ENCODE peak calls at places on chromosomes 7 and 10, in nine cellular contexts. Q is psoas muscle; Y is ovary; T is OCI-LY7; D is CD8-positive, alpha-beta T cell; C is pancreas; V is colonic mucosa; X is aorta; H is tibial artery. S is an unnamed sample. For H3K36me3 and H3K4me1, the result is how much of the 10 kb centered on the place peaks cover.

GRCh38 chr7:20408467-20408826 is 77.7 kb downstream of the ITGB8 start:
- DNase-seq in Q (no peak), Y (peak), T (no peak), D (no peak), C (peak), V (no peak), X (no peak), H (no peak), S (no peak)

GRCh38 chr10:86178401-86179142 is 188.0 kb downstream of the GRID1 start:
- DNase-seq in Q (no peak), Y (no peak), T (peak), D (no peak), C (no peak), V (no peak), X (no peak), H (peak), S (no peak)

GRCh38 chr10:29709484-29710002 is 74.8 kb upstream of the SVIL start:
- DNase-seq in Q (no peak), Y (no peak), T (no peak), D (no peak), C (no peak), V (no peak), X (no peak), H (no peak), S (no peak)

GRCh38 chr7:37081436-37081835 is 357.1 kb upstream of the AOAH start:
- DNase-seq in Q (peak), Y (peak), T (no peak), D (peak), C (peak), V (peak), X (no peak), H (no peak), S (no peak)

GRCh38 chr10:114487815-114488536 is 83.7 kb upstream of the AFAP1L2 start:
- DNase-seq in Q (no peak), Y (no peak), T (no peak), D (no peak), C (no peak), V (no peak), X (no peak), H (no peak), S (no peak)

GRCh38 chr7:44995555-44996493 is 4.2 kb upstream of the CCM2 start:
- DNase-seq in Q (no peak), Y (no peak), T (peak), D (no peak), C (no peak), V (no peak), X (no peak), H (no peak), S (no peak)

GRCh38 chr7:36651404-36651803 is 72.9 kb downstream of the AOAH start:
- DNase-seq in Q (no peak), Y (no peak), T (no peak), D (no peak), C (no peak), V (peak), X (no peak), H (no peak), S (no peak)

GRCh38 chr7:44696728-44697127 is 51.9 kb upstream of the ZMIZ2 start:
- DNase-seq in Q (no peak), Y (no peak), T (no peak), D (no peak), C (no peak), V (no peak), X (no peak), H (peak), S (no peak)

GRCh38 chr7:82605247-82605864 is 161.8 kb upstream of the CACNA2D1 start:
- DNase-seq in Q (no peak), Y (no peak), T (peak), D (no peak), C (no peak), V (no peak), X (no peak), H (no peak), S (no peak)

GRCh38 chr7:57308631-57309408 is 141.2 kb upstream of the ZNF716 start:
- DNase-seq in Q (no peak), Y (no peak), T (peak), D (no peak), C (no peak), V (no peak), X (no peak), H (no peak), S (no peak)

GRCh38 chr10:69413221-69413865 is 3.4 kb downstream of the TACR2 start:
- DNase-seq in Q (peak), Y (peak), T (peak), D (no peak), C (peak), V (no peak), X (peak), H (peak), S (no peak)

GRCh38 chr7:20785211-20786048 is 1.3 kb downstream of the SP8 start:
- DNase-seq in Q (no peak), Y (no peak), T (no peak), D (no peak), C (peak), V (no peak), X (no peak), H (no peak), S (no peak)

GRCh38 chr10:132239126-132240031 is 52.6 kb downstream of the DPYSL4 start:
- DNase-seq in Q (no peak), Y (no peak), T (no peak), D (no peak), C (no peak), V (no peak), X (no peak), H (no peak), S (peak)

GRCh38 chr7:29879609-29880008 is 73.3 kb downstream of the WIPF3 start:
- DNase-seq in Q (peak), Y (no peak), T (no peak), D (no peak), C (no peak), V (no peak), X (peak), H (no peak), S (no peak)

GRCh38 chr7:17580141-17580540 is 281.7 kb downstream of the AHR start:
- DNase-seq in Q (no peak), Y (no peak), T (no peak), D (no peak), C (no peak), V (no peak), X (no peak), H (no peak), S (no peak)

GRCh38 chr10:128278362-128278761 is 152.1 kb upstream of the MKI67 start:
- DNase-seq in Q (no peak), Y (no peak), T (no peak), D (no peak), C (no peak), V (no peak), X (no peak), H (no peak), S (no peak)

GRCh38 chr10:101123085-101123814 is 7.8 kb upstream of the TLX1 start:
- DNase-seq in Q (no peak), Y (no peak), T (no peak), D (no peak), C (no peak), V (peak), X (no peak), H (no peak), S (no peak)

GRCh38 chr7:70093496-70093895 is 495.2 kb downstream of the AUTS2 start:
- DNase-seq in Q (no peak), Y (no peak), T (no peak), D (no peak), C (peak), V (no peak), X (no peak), H (no peak), S (no peak)

GRCh38 chr7:50619684-50620083 is 54.5 kb upstream of the DDC start:
- DNase-seq in Q (no peak), Y (no peak), T (no peak), D (no peak), C (no peak), V (no peak), X (no peak), H (no peak), S (no peak)
- H3K36me3 ChIP-seq in Q (half or more), Y (under half), T (under half), D (under half), C (under half), V (under half), X (under half), H (under half), S (under half)

DNA sequence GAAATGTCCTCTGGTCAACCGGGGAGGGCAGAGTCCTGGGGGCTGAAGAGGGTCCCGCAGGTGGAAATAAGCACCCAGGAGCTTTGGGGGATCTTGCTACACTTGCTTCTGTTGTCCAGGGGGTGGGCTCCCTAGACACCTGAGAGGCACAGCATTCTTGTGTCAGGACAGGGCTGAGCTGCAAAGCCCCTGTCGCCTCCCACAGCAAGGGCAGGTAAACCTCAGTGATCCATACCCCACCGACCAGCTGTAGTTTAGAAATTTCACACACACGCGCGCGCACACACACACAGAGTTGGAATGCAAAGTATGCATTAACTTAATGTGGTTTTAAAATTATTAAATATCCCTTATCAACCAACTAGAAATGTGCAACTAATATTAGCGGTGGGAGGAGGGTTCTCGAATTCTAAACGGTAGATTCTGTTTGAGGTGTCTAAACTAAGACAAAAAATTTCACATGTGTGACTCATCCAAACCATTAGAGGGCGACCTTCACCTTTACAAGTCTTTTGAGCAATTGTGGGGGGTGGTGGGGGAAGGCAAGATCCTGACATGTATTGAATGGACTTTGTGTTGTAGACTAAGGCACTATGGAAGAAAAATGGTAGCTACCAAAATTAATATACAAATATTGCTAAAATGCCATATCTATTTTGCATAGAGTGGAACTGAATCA is 34.3 kb upstream of the PTF1A start:
- DNase-seq in Q (no peak), Y (no peak), T (peak), D (no peak), C (no peak), V (no peak), X (no peak), H (no peak), S (peak)
- H3K4me3 ChIP-seq in Q (no peak), Y (no peak), T (no peak), D (no peak), C (no peak), V (no peak), X (no peak), H (no peak), S (no peak)

GRCh38 chr7:158827411-158828342 is 1.6 kb downstream of the ESYT2 start:
- DNase-seq in Q (no peak), Y (no peak), T (peak), D (no peak), C (no peak), V (no peak), X (no peak), H (no peak), S (peak)

GRCh38 chr7:158825628-158826289 is 3.5 kb downstream of the ESYT2 start:
- DNase-seq in Q (no peak), Y (no peak), T (no peak), D (no peak), C (no peak), V (no peak), X (no peak), H (no peak), S (no peak)

GRCh38 chr7:158820656-158821055 is 8.7 kb downstream of the ESYT2 start:
- DNase-seq in Q (no peak), Y (no peak), T (no peak), D (no peak), C (no peak), V (no peak), X (no peak), H (no peak), S (no peak)

GRCh38 chr7:158821173-158822021 is 7.9 kb downstream of the ESYT2 start:
- DNase-seq in Q (peak), Y (no peak), T (no peak), D (no peak), C (no peak), V (no peak), X (no peak), H (no peak), S (no peak)

DNA sequence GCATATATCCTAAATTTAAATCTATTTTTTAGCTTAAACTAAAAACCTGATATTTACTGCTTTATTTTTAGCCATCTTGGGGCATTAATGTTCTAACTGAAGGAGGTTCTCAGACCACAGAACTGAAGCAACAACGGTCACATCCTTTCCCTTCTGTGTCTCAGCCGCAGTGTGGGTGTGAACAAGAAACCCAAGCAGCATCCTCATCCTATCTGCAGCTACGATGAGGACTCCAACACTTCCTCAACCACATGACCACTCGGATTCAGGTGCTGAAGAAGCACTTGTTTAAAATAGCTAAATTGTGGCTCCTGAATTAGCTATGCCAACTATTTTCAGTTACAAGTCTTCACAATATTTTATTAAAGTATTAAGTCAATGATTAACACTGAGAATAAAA is 5.3 kb downstream of the ESYT2 start:
- DNase-seq in Q (no peak), Y (no peak), T (peak), D (peak), C (no peak), V (no peak), X (no peak), H (no peak), S (no peak)
- H3K4me1 ChIP-seq in Q (under half), Y (under half), T (under half), D (half or more), C (under half), V (under half), X (under half), H (under half), S (half or more)

DNA sequence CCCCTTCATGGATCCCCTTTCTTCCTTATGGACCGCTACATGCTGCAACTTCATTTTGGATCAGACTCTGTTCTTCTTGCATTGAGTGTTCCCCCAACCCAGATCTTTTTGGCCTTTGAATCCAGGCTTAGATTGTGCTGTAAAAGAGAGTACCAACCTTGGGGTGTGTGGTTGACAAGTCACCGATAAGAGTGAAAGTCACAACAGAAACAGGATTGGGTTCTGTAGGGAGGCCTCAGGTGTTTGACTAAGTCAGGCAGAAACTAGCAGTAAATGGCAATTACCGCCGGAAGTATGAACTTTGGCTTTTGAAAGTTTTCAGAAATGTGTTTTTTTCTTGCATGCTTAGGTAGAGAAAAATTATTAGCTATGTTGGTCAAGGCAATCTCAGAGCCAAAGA is 89.3 kb downstream of the TMEM106B start:
- DNase-seq in Q (no peak), Y (no peak), T (no peak), D (no peak), C (no peak), V (no peak), X (no peak), H (no peak), S (no peak)
- H3K36me3 ChIP-seq in Q (under half), Y (under half), T (under half), D (under half), C (under half), V (under half), X (under half), H (under half), S (under half)

GRCh38 chr10:93073539-93074136 is at the start of gene CYP26A1:
- DNase-seq in Q (no peak), Y (no peak), T (no peak), D (no peak), C (no peak), V (no peak), X (no peak), H (no peak), S (no peak)

GRCh38 chr10:93072713-93073538 is 767 bp upstream of the CYP26A1 start:
- DNase-seq in Q (no peak), Y (no peak), T (no peak), D (no peak), C (no peak), V (no peak), X (no peak), H (no peak), S (no peak)

GRCh38 chr10:93075369-93076221 is 1.9 kb downstream of the CYP26A1 start:
- DNase-seq in Q (no peak), Y (no peak), T (no peak), D (no peak), C (no peak), V (no peak), X (no peak), H (no peak), S (no peak)

GRCh38 chr10:93074137-93074596 is 474 bp downstream of the CYP26A1 start:
- DNase-seq in Q (no peak), Y (no peak), T (no peak), D (no peak), C (no peak), V (no peak), X (no peak), H (no peak), S (peak)

GRCh38 chr10:93074597-93075368 is 1.1 kb downstream of the CYP26A1 start:
- DNase-seq in Q (no peak), Y (no peak), T (no peak), D (no peak), C (no peak), V (no peak), X (no peak), H (no peak), S (no peak)
- H3K4me3 ChIP-seq in Q (peak), Y (no peak), T (no peak), D (no peak), C (no peak), V (no peak), X (no peak), H (peak), S (no peak)

GRCh38 chr10:95457319-95457886 is 103.8 kb downstream of the SORBS1 start:
- DNase-seq in Q (no peak), Y (no peak), T (no peak), D (no peak), C (no peak), V (no peak), X (no peak), H (no peak), S (no peak)

GRCh38 chr10:95458014-95458413 is 103.2 kb downstream of the SORBS1 start:
- DNase-seq in Q (no peak), Y (no peak), T (no peak), D (no peak), C (no peak), V (no peak), X (no peak), H (no peak), S (no peak)

GRCh38 chr10:95456486-95456885 is 104.7 kb downstream of the SORBS1 start:
- DNase-seq in Q (no peak), Y (no peak), T (no peak), D (no peak), C (no peak), V (no peak), X (no peak), H (no peak), S (no peak)

GRCh38 chr10:95459446-95459845 is 101.7 kb downstream of the SORBS1 start:
- DNase-seq in Q (no peak), Y (no peak), T (no peak), D (no peak), C (no peak), V (no peak), X (no peak), H (no peak), S (no peak)

DNA sequence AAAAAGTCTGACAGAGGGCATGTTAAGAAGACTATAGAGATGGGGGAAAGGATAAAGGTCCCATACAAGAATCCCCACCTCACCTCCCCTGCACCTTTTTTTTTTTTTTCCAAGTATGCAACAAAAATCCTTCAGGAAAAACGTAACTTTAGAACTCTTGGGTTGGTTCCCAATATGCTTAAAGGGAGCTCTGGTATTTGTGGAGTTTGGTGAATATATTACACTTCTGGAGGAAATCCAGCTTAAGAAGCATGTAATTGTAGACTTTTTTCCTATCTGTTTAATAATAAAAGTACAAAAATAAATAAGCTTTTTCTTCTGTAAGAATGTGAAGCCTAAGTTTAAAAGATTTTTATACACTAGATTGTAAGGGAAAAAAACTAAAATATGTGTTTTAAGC is 102.3 kb downstream of the SORBS1 start:
- DNase-seq in Q (no peak), Y (no peak), T (no peak), D (no peak), C (no peak), V (no peak), X (no peak), H (no peak), S (no peak)
- H3K4me1 ChIP-seq in Q (under half), Y (under half), T (under half), D (under half), C (under half), V (under half), X (under half), H (half or more), S (under half)

GRCh38 chr7:128849804-128850490 is 12.7 kb upstream of the ATP6V1F start:
- DNase-seq in Q (no peak), Y (no peak), T (no peak), D (no peak), C (no peak), V (no peak), X (no peak), H (no peak), S (no peak)

GRCh38 chr7:128854396-128854795 is 8.3 kb upstream of the ATP6V1F start:
- DNase-seq in Q (no peak), Y (no peak), T (no peak), D (no peak), C (no peak), V (no peak), X (no peak), H (no peak), S (no peak)

GRCh38 chr7:128853691-128854298 is 8.9 kb upstream of the ATP6V1F start:
- DNase-seq in Q (no peak), Y (no peak), T (no peak), D (no peak), C (no peak), V (no peak), X (no peak), H (no peak), S (no peak)

GRCh38 chr7:128855559-128855958 is 7.1 kb upstream of the ATP6V1F start:
- DNase-seq in Q (no peak), Y (no peak), T (peak), D (no peak), C (no peak), V (no peak), X (no peak), H (no peak), S (no peak)

GRCh38 chr7:128852537-128853254 is 10.0 kb upstream of the ATP6V1F start:
- DNase-seq in Q (no peak), Y (no peak), T (no peak), D (no peak), C (no peak), V (no peak), X (no peak), H (no peak), S (no peak)
- H3K36me3 ChIP-seq in Q (half or more), Y (under half), T (under half), D (under half), C (under half), V (under half), X (under half), H (half or more), S (under half)

DNA sequence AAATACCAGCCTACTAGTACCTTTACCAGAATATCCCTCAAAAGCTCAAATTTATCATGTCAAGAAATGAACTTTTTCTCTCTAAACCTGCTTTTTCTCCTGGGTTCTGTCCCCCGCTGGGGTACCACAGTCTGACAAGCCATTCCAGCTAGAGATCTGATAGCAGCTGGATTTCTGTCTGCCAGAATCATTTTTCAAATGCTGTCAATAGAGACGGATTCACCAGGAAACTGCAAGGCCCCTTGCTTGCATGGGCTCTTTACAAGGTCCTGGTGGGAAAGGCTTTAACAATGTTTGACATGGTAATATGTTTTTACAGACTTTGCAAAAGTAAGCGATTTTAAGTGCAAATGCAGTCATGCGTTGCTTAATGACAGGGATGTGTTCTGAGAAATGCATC is 4.9 kb upstream of the ANXA11 start:
- DNase-seq in Q (no peak), Y (no peak), T (no peak), D (no peak), C (no peak), V (no peak), X (no peak), H (no peak), S (no peak)
- H3K4me3 ChIP-seq in Q (no peak), Y (no peak), T (no peak), D (no peak), C (no peak), V (no peak), X (no peak), H (no peak), S (no peak)